ENCODE peak calls at places on chromosomes 1 and 21, in ten cellular contexts. D is cardiac muscle cell, N is endodermal cell, T is A549, G is right cardiac atrium, F is pancreas, S is right lobe of liver, W is AG04450, H is lower lobe of right lung, K is ovary. O is an unnamed sample.

GRCh38 chr1:205524794-205525101 is 20.3 kb downstream of the CDK18 start:
- DNase-seq in D (no peak), N (no peak), T (no peak), G (no peak), F (no peak), S (no peak), W (no peak), H (no peak), K (no peak), O (no peak)

GRCh38 chr1:54353959-54354358 is 52.2 kb downstream of the SSBP3 start:
- DNase-seq in D (no peak), N (peak), T (no peak), G (no peak), F (no peak), S (no peak), W (no peak), H (no peak), K (no peak), O (no peak)

GRCh38 chr1:186843931-186844330 is 15.2 kb downstream of the PLA2G4A start:
- DNase-seq in D (no peak), N (no peak), T (no peak), G (no peak), F (no peak), S (no peak), W (no peak), H (no peak), K (no peak), O (no peak)

GRCh38 chr1:201602413-201603265 is 63.7 kb downstream of the NAV1 start:
- DNase-seq in D (peak), N (no peak), T (peak), G (peak), F (no peak), S (no peak), W (peak), H (no peak), K (no peak), O (no peak)

GRCh38 chr1:157363660-157364140 is 188.6 kb downstream of the FCRL5 start:
- DNase-seq in D (peak), N (peak), T (peak), G (no peak), F (peak), S (no peak), W (no peak), H (no peak), K (no peak), O (no peak)

GRCh38 chr1:167905671-167906070 is 8.3 kb downstream of the ADCY10 start:
- DNase-seq in D (peak), N (no peak), T (no peak), G (no peak), F (no peak), S (no peak), W (no peak), H (no peak), K (no peak), O (no peak)

GRCh38 chr21:36077758-36078157 is 7.9 kb downstream of the CBR1 start:
- DNase-seq in D (no peak), N (no peak), T (no peak), G (no peak), F (no peak), S (no peak), W (no peak), H (no peak), K (no peak), O (no peak)

GRCh38 chr21:28832013-28832714 is 160.5 kb downstream of the LTN1 start:
- DNase-seq in D (peak), N (no peak), T (no peak), G (no peak), F (no peak), S (no peak), W (no peak), H (no peak), K (no peak), O (no peak)

GRCh38 chr1:84492726-84493125 is 13.5 kb upstream of the SPATA1 start:
- DNase-seq in D (no peak), N (no peak), T (no peak), G (no peak), F (no peak), S (no peak), W (no peak), H (no peak), K (no peak), O (no peak)

GRCh38 chr1:30684259-30684658 is 39.1 kb downstream of the MATN1 start:
- DNase-seq in D (no peak), N (no peak), T (no peak), G (no peak), F (no peak), S (peak), W (no peak), H (no peak), K (peak), O (peak)

DNA sequence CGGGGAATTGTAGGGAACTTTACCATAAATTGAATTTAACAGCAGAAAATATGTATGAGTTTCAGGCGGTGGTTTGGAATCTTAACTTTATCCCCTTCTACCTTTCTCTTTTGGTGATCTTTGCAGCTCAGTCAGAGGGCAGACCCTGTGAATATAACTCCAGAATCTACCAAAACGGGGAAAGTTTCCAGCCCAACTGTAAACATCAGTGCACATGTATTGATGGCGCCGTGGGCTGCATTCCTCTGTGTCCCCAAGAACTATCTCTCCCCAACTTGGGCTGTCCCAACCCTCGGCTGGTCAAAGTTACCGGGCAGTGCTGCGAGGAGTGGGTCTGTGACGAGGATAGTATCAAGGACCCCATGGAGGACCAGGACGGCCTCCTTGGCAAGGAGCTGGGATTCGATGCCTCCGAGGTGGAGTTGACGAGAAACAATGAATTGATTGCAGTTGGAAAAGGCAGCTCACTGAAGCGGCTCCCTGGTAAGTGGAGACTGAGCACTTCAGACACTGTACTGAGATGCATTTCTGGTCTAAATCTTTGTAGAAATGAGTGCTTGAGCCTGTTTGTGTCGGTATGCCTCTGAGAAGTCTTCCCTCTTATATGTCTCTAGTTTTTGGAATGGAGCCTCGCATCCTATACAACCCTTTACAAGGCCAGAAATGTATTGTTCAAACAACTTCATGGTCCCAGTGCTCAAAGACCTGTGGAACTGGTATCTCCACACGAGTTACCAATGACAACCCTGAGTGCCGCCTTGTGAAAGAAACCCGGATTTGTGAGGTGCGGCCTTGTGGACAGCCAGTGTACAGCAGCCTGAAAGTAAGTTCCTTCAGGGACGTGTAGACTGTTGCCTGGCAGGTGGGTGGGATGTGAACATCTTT is 1.5 kb downstream of the CCN1 start:
- DNase-seq in D (peak), N (peak), T (no peak), G (peak), F (no peak), S (no peak), W (peak), H (peak), K (peak), O (no peak)
- H3K27ac ChIP-seq in D (peak), N (peak), T (peak), G (peak), F (peak), S (peak), W (peak), H (peak), K (no peak), O (peak)

DNA sequence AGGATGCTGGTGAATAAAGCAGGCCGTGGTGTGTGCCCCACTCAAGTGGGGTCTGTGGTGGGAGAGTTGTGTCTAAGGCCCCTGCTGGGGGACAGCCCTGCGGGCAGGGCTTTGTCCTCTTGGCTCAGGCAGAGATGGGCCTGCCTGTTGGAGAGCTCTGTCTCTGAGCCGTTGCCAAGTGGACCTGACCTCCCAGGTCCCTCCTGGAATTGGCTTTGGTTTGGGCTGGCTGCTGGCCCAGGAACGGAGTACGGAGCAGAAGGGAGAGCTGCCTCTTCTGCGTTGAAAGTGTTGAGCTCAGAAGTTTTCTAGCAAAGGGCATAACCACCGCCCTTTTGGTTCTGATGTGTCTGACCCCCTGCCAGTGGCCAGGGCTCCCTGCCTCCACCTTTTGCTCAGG is 153.9 kb downstream of the PEX14 start:
- DNase-seq in D (peak), N (no peak), T (no peak), G (peak), F (peak), S (peak), W (no peak), H (peak), K (peak), O (no peak)
- H3K27ac ChIP-seq in D (no peak), N (no peak), T (no peak), G (no peak), F (no peak), S (peak), W (no peak), H (no peak), K (peak), O (peak)

DNA sequence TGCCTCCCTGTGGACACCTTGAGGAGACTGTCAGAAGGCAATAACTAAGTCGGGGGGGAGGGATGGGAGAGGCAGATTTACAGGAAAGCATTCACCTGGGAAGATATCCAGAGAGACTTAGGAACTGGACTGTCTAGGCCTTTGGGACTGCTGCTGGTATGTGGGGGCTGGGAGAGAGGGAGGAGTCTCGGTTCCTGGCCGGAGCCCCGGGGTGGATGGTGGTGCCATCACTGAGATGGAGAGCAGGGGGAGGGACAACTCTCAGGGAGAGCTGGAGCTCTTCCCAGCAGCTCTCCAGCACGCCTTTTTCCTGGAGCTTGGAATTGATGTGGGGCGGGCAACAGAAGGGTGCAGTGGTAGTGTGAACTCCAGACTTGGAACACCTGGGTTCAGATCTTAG is 22.1 kb downstream of the PTPRF start:
- DNase-seq in D (peak), N (no peak), T (no peak), G (peak), F (peak), S (peak), W (no peak), H (peak), K (peak), O (no peak)
- H3K27ac ChIP-seq in D (no peak), N (no peak), T (peak), G (no peak), F (peak), S (no peak), W (no peak), H (no peak), K (no peak), O (no peak)

GRCh38 chr21:19239696-19240095 is 836.1 kb upstream of the TMPRSS15 start:
- DNase-seq in D (no peak), N (no peak), T (no peak), G (no peak), F (no peak), S (no peak), W (no peak), H (no peak), K (no peak), O (no peak)

GRCh38 chr21:19246018-19246417 is 842.4 kb upstream of the TMPRSS15 start:
- DNase-seq in D (no peak), N (no peak), T (no peak), G (no peak), F (no peak), S (peak), W (no peak), H (no peak), K (no peak), O (no peak)

GRCh38 chr21:19245188-19245580 is 841.6 kb upstream of the TMPRSS15 start:
- DNase-seq in D (no peak), N (no peak), T (no peak), G (no peak), F (no peak), S (peak), W (no peak), H (no peak), K (no peak), O (no peak)

GRCh38 chr21:19244502-19245187 is 841.1 kb upstream of the TMPRSS15 start:
- DNase-seq in D (no peak), N (no peak), T (no peak), G (no peak), F (no peak), S (peak), W (no peak), H (no peak), K (no peak), O (peak)
- H3K27ac ChIP-seq in D (no peak), N (no peak), T (no peak), G (no peak), F (no peak), S (no peak), W (no peak), H (no peak), K (no peak), O (no peak)

DNA sequence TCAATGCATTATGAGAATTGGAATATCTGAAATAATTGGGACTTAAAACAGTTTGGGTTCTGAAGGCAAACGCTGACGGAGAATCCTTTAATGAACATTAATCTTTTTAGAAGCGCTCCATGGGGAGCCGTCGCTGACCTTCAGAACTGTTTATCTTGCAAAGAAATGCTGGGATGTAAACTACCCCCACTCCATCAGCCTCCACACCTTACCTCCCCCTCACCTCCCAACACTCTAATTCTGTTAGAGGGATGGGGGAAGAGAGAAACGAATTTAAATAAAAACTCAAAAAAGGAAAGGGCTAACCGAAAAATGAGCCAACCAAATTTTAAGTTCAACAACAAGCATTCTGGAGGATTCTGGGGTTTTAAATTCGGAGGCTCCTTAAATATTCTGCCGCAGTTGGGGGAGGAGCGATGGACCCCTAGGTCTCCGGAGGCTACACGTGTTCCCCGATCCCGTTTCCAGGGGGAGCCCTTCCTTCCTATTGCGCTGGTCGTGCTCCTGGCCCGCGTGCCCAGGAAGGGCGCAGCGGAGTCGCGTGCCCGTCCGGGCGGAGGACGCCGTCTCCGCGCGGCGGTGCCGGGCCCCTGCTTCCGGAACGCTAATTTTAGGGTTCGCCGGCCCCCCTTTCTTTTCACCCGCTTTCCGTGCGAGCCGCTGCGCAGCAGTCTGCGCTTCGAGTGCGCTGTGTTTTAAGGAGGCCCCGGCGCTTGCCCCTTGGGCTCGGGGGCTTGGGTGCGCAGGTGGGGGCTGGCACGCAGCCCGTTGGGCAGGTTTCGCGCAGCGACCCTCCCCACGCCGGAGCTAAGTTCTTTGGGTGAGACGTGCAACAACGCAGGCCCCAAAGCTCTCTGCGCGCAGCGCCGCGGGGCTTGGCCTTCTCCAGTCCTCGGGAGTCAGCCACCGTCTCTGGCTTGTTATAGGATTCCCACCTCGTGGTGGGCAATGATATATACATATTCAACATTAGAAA is 43.8 kb upstream of the DNAJC6 start:
- DNase-seq in D (peak), N (peak), T (no peak), G (peak), F (peak), S (no peak), W (no peak), H (no peak), K (peak), O (peak)
- H3K27ac ChIP-seq in D (peak), N (no peak), T (no peak), G (peak), F (no peak), S (no peak), W (no peak), H (no peak), K (no peak), O (peak)